ENCODE peak calls at places on chromosomes 5 and 9, in eight cellular contexts. X, I, B, R, O, N, Y and A are unnamed samples.

GRCh38 chr9:86511614-86512360 is 157.6 kb upstream of the TUT7 start:
- DNase-seq in X (no peak), I (no peak), B (no peak), R (no peak), O (no peak), N (no peak), Y (no peak), A (no peak)

GRCh38 chr5:114658179-114658578 is 296.3 kb downstream of the KCNN2 start:
- DNase-seq in X (no peak), I (no peak), B (no peak), R (no peak), O (no peak), N (no peak), Y (no peak), A (no peak)

GRCh38 chr5:149735066-149735465 is 5.0 kb downstream of the PPARGC1B start:
- DNase-seq in X (no peak), I (no peak), B (peak; percentile 30), R (no peak), O (no peak), N (peak; percentile 4), Y (no peak), A (no peak)

GRCh38 chr5:137649228-137649890 is 86.5 kb downstream of the KLHL3 start:
- DNase-seq in X (peak; percentile 27), I (peak; percentile 15), B (peak; percentile 88), R (no peak), O (no peak), N (no peak), Y (no peak), A (no peak)

GRCh38 chr5:149271717-149272558 is at the start of gene AFAP1L1:
- DNase-seq in X (peak; percentile 28), I (no peak), B (peak; percentile 53), R (no peak), O (peak; percentile 57), N (peak; percentile 17), Y (peak; percentile 43), A (peak; percentile 36)

GRCh38 chr5:15587941-15588340 is 88.0 kb downstream of the FBXL7 start:
- DNase-seq in X (peak; percentile 73), I (no peak), B (no peak), R (no peak), O (no peak), N (no peak), Y (no peak), A (no peak)

GRCh38 chr9:76658510-76659231 is 105.6 kb upstream of the PCA3 start:
- DNase-seq in X (peak; percentile 87), I (peak; percentile 43), B (peak; percentile 92), R (no peak), O (peak; percentile 37), N (peak; percentile 82), Y (peak; percentile 66), A (peak; percentile 66)

GRCh38 chr5:3020426-3020825 is 268.9 kb upstream of the IRX2 start:
- DNase-seq in X (no peak), I (no peak), B (no peak), R (no peak), O (no peak), N (no peak), Y (no peak), A (no peak)

GRCh38 chr5:172439785-172440480 is 14.4 kb downstream of the SH3PXD2B start:
- DNase-seq in X (peak; percentile 55), I (no peak), B (no peak), R (no peak), O (no peak), N (no peak), Y (no peak), A (no peak)

GRCh38 chr9:118236625-118237024 is 532.4 kb downstream of the TLR4 start:
- DNase-seq in X (no peak), I (no peak), B (no peak), R (no peak), O (no peak), N (no peak), Y (no peak), A (no peak)

GRCh38 chr9:79781263-79781662 is 209.5 kb downstream of the TLE4 start:
- DNase-seq in X (no peak), I (no peak), B (no peak), R (no peak), O (no peak), N (no peak), Y (no peak), A (no peak)

GRCh38 chr5:178206166-178207101 is 2.1 kb downstream of the HNRNPAB start:
- DNase-seq in X (peak; percentile 16), I (no peak), B (peak; percentile 49), R (no peak), O (no peak), N (no peak), Y (no peak), A (no peak)

GRCh38 chr9:131405429-131405828 is 11.5 kb downstream of the PRRC2B start:
- DNase-seq in X (peak; percentile 96), I (no peak), B (peak; percentile 62), R (no peak), O (no peak), N (peak; percentile 78), Y (no peak), A (no peak)

GRCh38 chr9:110006657-110007056 is 201.3 kb downstream of the C9orf152 start:
- DNase-seq in X (no peak), I (no peak), B (no peak), R (no peak), O (no peak), N (no peak), Y (no peak), A (no peak)

GRCh38 chr9:72788966-72789365 is 163.9 kb downstream of the ALDH1A1 start:
- DNase-seq in X (no peak), I (no peak), B (no peak), R (no peak), O (no peak), N (no peak), Y (no peak), A (no peak)

DNA sequence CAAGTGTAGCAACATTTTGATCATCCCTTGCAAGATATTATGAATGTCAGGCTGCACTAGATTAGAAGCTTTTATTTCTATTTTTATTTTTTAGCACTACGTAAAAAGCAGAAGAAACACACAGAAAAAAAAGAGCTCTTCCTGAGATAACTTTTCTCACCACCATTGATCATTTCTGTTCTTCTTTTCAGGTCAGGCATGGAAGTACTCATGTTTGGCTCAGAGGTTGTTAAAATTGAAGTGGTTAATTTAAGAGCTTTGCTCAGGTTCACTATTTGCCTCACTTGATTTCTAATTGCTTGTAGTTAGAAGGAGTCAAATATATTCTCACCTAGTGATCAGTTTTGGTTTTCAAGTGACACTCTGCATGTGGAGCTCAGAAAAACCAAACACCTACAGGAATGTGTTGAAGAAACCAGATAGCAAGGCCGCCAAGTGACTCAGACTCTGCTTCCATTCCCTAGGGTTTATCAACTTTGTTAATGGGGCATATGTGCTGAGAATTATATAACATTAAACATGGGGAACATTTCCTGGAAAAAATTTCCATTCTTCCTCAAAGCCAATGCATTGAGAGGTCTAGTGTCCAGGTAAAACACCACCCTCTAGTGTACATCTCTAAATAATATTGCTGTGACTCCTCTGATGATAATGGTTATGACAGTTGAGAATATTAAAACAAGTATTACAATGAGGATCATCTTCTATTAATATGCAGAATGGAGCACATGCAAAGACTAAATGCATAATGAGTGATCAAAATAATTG is 679.7 kb downstream of the CETN3 start:
- DNase-seq in X (peak; percentile 38), I (no peak), B (peak; percentile 40), R (no peak), O (no peak), N (peak; percentile 16), Y (no peak), A (no peak)
- TF ChIP-seq CTCF in X (peak; percentile 24), I (peak; percentile 33), B (peak; percentile 46), R (no peak), O (no peak), N (peak; percentile 35), Y (peak; percentile 42), A (no peak)

DNA sequence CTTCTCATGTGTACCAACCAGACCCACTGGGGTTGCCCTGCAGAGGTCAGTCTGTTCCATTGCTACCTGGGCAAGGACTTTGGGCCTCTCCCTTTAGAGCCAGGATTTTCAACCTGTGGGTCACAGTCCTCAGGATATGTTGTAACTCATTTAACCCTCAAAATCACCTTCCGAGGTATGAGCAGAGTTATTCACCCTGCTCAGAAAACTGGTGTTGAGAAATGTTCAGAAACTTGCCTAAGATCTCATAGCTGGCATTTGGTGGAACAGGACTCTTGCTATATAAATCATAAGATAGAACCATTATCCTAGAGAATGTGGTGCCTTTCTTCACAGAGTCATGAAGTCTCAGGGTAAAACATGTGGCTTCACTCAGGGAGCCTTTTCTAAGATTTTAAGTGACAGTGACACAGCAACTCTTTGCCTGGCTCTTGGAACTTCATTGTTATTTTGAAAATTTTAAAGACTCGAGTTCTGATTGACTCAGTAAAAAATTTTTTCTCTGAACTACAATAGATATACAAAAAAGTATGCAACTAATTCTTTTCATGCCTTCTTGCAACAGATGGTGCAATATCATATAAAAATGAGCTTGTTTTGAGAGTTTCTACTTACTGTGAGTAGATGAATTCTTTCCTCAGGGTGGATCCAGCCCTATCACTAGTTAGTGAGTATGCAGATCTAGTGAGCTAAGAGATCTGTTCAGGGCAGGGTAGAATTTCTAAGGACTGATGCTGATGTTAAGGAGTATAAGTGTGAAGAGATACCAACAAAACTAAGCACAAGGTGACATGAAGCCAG is 29.5 kb downstream of the CAST start:
- DNase-seq in X (peak; percentile 82), I (no peak), B (peak; percentile 70), R (no peak), O (no peak), N (no peak), Y (no peak), A (no peak)
- TF ChIP-seq CTCF in X (no peak), I (no peak), B (no peak), R (no peak), O (no peak), N (no peak), Y (no peak), A (no peak)

DNA sequence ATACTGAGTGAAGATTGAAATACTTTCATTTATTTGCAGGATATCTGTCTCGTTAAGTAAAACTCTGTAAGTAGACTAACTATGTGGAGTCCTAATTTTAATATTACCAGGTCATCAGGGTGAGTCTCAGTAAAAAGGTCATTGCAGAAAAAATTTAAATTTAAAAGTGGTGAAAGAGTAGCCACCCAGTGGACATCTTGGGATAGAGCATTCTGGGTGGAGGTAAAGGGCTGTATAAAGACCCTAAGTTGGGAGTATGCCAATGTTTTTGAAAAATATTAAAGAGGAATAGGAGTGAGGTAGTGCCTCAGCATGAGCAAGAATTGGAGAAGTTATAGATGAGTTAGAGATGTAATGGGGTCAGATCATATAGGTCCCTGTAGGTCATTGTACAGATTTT is 145.5 kb downstream of the HMHB1 start:
- DNase-seq in X (no peak), I (no peak), B (no peak), R (no peak), O (no peak), N (no peak), Y (no peak), A (no peak)
- TF ChIP-seq CTCF in X (peak; percentile 49), I (peak; percentile 43), B (peak; percentile 62), R (no peak), O (peak; percentile 39), N (peak; percentile 48), Y (peak; percentile 30), A (no peak)

DNA sequence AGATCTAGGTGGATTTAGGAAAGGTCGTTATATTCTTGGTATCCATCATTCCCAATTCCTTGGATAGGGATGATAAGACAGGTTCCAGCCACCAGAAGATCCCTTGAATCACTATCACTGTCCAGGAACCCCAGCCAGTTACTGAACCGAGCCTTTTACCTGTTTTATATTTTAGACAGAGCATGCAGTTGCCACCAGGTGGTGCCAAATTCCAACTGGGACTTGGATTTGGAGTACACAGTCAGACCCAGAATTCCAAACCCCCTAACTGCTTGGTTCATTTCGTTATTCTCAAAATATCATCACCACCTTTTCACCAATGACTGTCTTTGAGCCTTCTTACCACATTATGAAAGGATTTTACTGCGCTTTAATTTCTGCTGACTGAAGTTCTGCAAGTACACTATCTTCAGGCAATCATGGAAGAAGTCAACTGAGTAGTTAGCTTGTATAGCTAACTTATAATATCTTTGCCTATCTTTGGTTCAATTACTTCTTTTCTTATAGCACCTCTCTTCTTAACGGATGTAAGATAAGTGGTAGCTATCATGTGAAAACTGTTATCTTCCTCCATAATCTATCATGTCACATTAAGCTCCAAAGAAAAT is 191.8 kb downstream of the PRR16 start:
- DNase-seq in X (peak; percentile 35), I (no peak), B (peak; percentile 68), R (no peak), O (peak; percentile 33), N (peak; percentile 46), Y (no peak), A (peak; percentile 6)
- TF ChIP-seq CTCF in X (peak; percentile 65), I (peak; percentile 60), B (peak; percentile 88), R (no peak), O (peak; percentile 67), N (peak; percentile 71), Y (peak; percentile 69), A (peak; percentile 32)